ENCODE peak calls at places on chromosomes 11 and 22, in ten cellular contexts. U, S, Y, Q, W, V, Z, E, M and A are unnamed samples. For H3K9me3, the result is how much of the 10 kb centered on the place peaks cover.

GRCh38 chr11:108228236-108228635 is 5.4 kb downstream of the ATM start:
- DNase-seq in Q (no peak), E (no peak), S (no peak), Y (no peak), V (no peak), U (no peak), Z (no peak), W (no peak), M (no peak), A (no peak)

GRCh38 chr22:37082251-37082650 is 27.3 kb downstream of the TMPRSS6 start:
- DNase-seq in U (no peak), W (no peak), V (no peak), E (no peak), M (no peak), Y (no peak), Q (no peak), S (no peak), Z (no peak), A (no peak)

GRCh38 chr11:107249054-107249453 is 208.6 kb downstream of the CWF19L2 start:
- DNase-seq in Q (no peak), E (no peak), V (no peak), Y (no peak), Z (no peak), S (no peak), W (no peak), M (no peak), U (no peak), A (no peak)

GRCh38 chr22:36339171-36340065 is 48.3 kb downstream of the MYH9 start:
- DNase-seq in Y (no peak), M (no peak), U (no peak), W (no peak), V (no peak), S (peak), Q (no peak), Z (no peak), E (no peak), A (no peak)

GRCh38 chr22:20324139-20324516 is 4.3 kb upstream of the DGCR6L start:
- DNase-seq in M (no peak), Y (no peak), E (no peak), V (peak), S (no peak), W (no peak), U (no peak), Q (no peak), Z (no peak), A (no peak)

GRCh38 chr22:23240639-23241389 is 60.5 kb downstream of the BCR start:
- DNase-seq in V (no peak), Z (no peak), S (peak), Y (peak), M (no peak), W (peak), Q (no peak), E (no peak), U (no peak), A (no peak)

GRCh38 chr22:32080904-32081303 is 37.8 kb downstream of the SLC5A1 start:
- DNase-seq in W (peak), Q (no peak), Z (peak), Y (peak), M (peak), E (no peak), U (no peak), S (peak), V (no peak), A (no peak)

GRCh38 chr11:77125191-77125590 is 2.9 kb upstream of the MYO7A start:
- DNase-seq in V (no peak), E (no peak), Y (no peak), M (no peak), S (no peak), W (no peak), Z (no peak), U (no peak), Q (peak), A (no peak)

GRCh38 chr11:12139144-12139881 is 28.9 kb downstream of the MICAL2 start:
- DNase-seq in Q (no peak), E (peak), Y (no peak), V (no peak), U (no peak), Z (no peak), W (no peak), M (no peak), S (no peak), A (peak)

GRCh38 chr11:72343159-72343756 is 91.1 kb downstream of the CLPB start:
- DNase-seq in Q (no peak), Y (no peak), V (no peak), M (no peak), S (no peak), Z (no peak), U (no peak), W (no peak), E (no peak), A (no peak)

DNA sequence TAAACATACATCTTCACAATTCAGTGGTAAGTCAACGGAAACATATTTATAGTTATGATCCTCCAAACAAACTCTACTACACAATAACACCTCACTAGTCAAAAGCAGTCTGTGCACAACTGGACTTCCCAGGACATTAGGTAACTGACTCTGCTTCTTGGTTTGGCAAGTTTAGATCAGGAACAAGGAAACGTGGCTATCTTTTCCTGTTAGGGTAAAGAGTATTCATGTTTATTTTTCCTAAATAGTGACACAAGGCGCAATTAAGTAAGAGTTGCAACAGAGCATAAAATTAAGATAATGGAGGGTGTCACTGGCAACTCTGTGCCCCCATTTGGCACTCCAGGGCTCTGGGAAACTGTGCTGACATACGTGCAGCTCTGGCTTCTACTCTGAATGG is 70.2 kb upstream of the TP53AIP1 start:
- DNase-seq in U (no peak), S (no peak), Y (no peak), W (no peak), M (no peak), Q (no peak), Z (no peak), E (no peak), V (no peak), A (no peak)
- H3K9me3 ChIP-seq in U (under half), S (under half), Y (under half), W (under half), M (under half), Q (under half), Z (under half), E (under half), V (under half), A (under half)

GRCh38 chr11:910589-911030 is at the start of gene CHID1:
- DNase-seq in Z (peak), M (peak), E (peak), S (peak), W (peak), V (peak), U (peak), Q (peak), Y (peak), A (peak)

GRCh38 chr11:911031-911889 is 650 bp upstream of the CHID1 start:
- DNase-seq in M (peak), S (peak), W (peak), U (peak), Z (peak), V (peak), Y (no peak), E (peak), Q (peak), A (peak)

GRCh38 chr11:912266-912665 is 1.7 kb upstream of the CHID1 start:
- DNase-seq in W (no peak), M (no peak), U (no peak), Q (no peak), V (no peak), Z (no peak), Y (no peak), E (no peak), S (no peak), A (no peak)

GRCh38 chr11:913043-913442 is 2.4 kb upstream of the CHID1 start:
- DNase-seq in E (no peak), S (no peak), V (no peak), M (no peak), W (no peak), Y (no peak), Q (no peak), Z (no peak), U (no peak), A (no peak)

DNA sequence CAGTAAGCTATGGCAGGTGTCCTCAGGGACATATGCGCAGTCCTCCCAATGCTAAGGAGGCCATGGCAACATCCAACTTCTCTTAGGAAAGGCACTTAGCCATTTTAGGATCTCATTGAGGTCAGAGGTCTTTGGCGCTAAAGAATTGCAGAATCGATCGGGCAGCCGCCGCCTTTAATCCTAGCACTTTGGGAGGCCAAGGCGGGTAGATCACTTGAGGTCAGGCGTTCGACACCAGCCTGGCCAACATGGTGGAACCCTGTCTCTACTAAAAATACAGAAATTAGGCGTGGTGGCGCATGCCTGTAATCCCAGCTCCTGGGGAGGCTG is 1.2 kb upstream of the CHID1 start:
- DNase-seq in M (no peak), Y (no peak), V (no peak), U (no peak), E (no peak), Q (no peak), W (no peak), S (no peak), Z (no peak), A (no peak)
- H3K4me3 ChIP-seq in M (peak), Y (no peak), V (no peak), U (peak), E (peak), Q (peak), W (peak), S (no peak), Z (no peak), A (peak)

GRCh38 chr22:43923631-43924548 is at the start of gene PNPLA3:
- DNase-seq in M (peak), Y (peak), Z (peak), V (peak), U (peak), Q (peak), E (peak), W (peak), S (peak), A (peak)

GRCh38 chr22:43919106-43919965 is 4.3 kb upstream of the PNPLA3 start:
- DNase-seq in W (no peak), Z (no peak), M (no peak), Q (peak), V (no peak), S (no peak), Y (peak), U (no peak), E (no peak), A (no peak)

GRCh38 chr22:43923191-43923590 is 414 bp upstream of the PNPLA3 start:
- DNase-seq in W (no peak), E (no peak), M (peak), S (peak), V (no peak), Y (no peak), Q (no peak), Z (no peak), U (no peak), A (no peak)

GRCh38 chr22:43921361-43921760 is 2.2 kb upstream of the PNPLA3 start:
- DNase-seq in E (no peak), V (no peak), W (no peak), U (no peak), Z (no peak), S (no peak), Q (no peak), M (peak), Y (no peak), A (no peak)

DNA sequence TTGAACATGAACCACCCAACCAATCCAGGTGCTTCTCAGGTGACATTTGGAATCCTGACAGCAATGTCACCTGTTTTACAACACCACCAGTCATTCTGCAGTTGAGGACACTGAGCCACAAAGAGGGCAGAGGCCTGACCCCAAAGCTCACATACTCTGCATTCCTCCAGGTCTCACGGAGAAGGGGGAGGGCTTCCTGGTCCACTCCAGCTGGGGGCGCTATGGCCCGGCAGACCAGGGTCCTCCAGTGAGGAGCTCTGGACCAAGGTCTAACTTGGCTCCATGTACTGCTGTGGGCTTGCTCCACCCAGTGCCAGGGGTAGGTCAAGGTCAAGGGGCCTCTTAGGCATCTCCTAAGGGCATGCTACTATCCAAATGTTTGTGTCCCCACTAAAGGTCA is 1.5 kb upstream of the PNPLA3 start:
- DNase-seq in W (no peak), E (no peak), Y (no peak), U (no peak), S (no peak), V (no peak), M (peak), Z (no peak), Q (no peak), A (no peak)
- TF ChIP-seq CTCF in W (no peak), E (no peak), Y (peak), U (no peak), S (no peak), V (no peak), M (peak), Z (peak), Q (no peak), A (no peak)

DNA sequence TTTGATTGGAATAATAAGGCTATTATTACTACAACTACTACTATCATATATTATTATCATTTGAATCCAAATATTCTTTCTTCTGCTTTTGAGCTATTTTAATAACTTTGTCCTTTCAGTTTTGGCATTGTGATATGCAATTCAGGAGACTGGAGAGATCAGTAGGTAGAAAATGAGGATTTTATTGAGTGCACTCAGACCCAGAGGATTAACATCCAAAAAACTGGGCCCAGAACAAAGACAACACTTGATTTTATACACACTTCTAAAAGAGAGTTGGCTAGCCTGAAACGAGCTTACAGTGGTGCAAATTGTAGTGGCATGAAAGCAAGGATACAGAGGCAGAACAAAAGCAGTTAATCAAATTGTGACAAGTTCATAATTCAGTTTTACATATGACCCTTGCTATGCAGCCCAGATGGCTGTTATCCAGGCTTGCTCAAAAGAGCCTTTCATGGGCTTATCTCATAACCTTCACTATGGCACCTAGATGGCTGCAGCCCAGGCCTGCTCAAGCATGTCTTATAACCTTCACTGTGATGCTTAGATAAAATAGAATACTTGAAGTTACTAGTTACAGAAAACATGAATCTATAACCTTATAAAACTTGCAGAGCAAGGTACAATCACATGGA is 796.3 kb upstream of the RAG2 start:
- DNase-seq in W (peak), M (no peak), S (no peak), E (no peak), U (no peak), Q (no peak), Y (no peak), Z (no peak), V (no peak), A (no peak)
- H3K9me3 ChIP-seq in W (under half), M (under half), S (under half), E (under half), U (under half), Q (under half), Y (under half), Z (under half), V (under half), A (under half)

DNA sequence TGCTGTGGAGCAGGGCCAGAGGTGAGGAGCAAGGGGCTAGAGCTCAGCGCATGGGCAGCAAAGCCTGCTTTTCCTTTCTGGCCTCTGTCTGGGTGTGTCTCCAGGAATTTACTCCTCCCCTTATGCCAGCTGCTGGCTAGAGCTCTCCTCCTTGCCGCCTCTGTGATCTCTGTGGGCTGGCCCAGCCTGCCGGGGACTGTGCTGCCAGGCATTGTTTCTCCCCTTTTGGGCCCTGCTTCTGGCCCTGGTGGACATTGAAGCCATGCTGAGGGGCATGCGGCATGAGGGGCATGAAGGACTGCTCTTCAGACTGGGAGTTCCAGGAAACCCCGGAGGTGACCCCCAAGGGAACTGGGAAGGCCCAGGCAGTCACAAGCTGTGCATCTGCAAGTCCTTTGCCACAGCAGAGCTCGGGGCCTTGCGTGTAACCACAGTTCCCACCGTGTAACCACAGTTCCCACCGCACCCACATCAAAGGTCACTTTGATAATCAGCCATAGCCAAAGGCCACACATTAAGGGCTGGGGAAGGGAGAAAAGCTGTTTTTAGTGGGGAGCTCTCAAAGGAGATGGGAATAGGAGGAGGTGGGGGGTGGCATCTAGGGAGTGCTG is 62.1 kb downstream of the PPFIBP2 start:
- DNase-seq in Q (no peak), Y (peak), M (peak), V (no peak), E (no peak), U (peak), Z (no peak), W (peak), S (no peak), A (no peak)
- H3K4me3 ChIP-seq in Q (no peak), Y (no peak), M (no peak), V (peak), E (no peak), U (no peak), Z (no peak), W (no peak), S (no peak), A (no peak)

DNA sequence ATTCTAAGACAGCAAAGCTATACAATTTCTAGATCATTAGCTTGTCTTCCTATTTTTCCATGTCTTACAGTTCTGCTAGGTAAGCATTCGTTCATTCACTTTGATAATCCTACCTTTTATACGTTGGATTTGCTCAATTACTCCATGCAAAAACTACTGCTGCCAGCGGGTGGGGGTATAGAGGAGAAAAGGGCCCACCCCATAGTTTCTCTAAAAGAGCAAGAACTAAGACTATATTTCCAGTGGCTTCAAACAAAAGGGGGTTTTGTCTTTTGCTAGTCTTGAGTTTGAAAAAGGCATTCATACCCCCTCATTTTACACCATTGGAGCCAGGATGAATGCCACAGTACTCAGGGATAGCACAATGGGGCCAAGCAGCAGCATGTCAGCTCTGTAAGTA is 155.7 kb downstream of the WT1 start:
- DNase-seq in S (no peak), Z (no peak), W (no peak), M (no peak), Q (no peak), V (no peak), Y (no peak), U (no peak), E (no peak), A (no peak)
- TF ChIP-seq CTCF in S (no peak), Z (peak), W (no peak), M (no peak), Q (no peak), V (no peak), Y (no peak), U (no peak), E (no peak), A (no peak)

DNA sequence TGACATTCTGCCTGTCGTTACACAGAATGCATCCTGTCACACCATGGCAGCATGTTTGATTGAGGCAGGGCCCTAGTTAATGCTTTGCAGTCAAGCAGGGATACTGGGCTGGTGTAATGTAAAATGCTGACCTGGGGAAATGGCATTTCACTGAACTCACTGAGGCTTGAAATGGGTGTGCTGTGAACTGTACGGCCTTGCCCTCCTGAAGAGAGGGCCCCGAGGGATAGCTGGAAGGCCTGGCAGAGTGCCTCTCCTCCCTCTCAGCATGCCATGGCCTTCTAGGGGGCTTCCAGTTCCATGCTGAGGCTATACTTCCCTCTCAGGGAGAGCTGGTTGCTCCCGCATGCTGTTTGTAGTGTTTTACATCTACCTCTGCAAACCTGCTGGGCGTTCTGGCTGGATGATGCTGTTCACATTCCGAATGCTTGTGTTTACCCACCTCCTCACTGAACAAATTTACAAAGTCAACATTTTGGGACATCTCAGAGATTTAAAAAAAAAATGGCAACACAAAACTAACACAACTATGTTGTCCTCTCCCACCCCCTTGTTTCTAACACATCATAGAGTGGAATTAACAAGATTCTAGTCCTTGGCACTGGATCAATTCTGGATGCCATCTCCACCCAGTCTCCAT is 416.7 kb upstream of the CADM1 start:
- DNase-seq in E (no peak), Z (no peak), Y (no peak), U (no peak), V (no peak), M (no peak), W (no peak), S (no peak), Q (no peak), A (no peak)
- H3K9me3 ChIP-seq in E (under half), Z (under half), Y (under half), U (under half), V (under half), M (under half), W (under half), S (under half), Q (under half), A (under half)

GRCh38 chr11:15074206-15075161 is 1.1 kb downstream of the CALCB start:
- DNase-seq in S (peak), W (peak), V (peak), E (peak), M (peak), Z (peak), Q (peak), Y (peak), U (peak), A (peak)
- H3K4me3 ChIP-seq in S (no peak), W (peak), V (no peak), E (peak), M (no peak), Z (peak), Q (peak), Y (peak), U (peak), A (peak)

GRCh38 chr11:90392692-90393091 is 169.8 kb upstream of the CHORDC1 start:
- DNase-seq in Q (no peak), M (no peak), W (no peak), S (no peak), V (no peak), Y (no peak), U (no peak), Z (no peak), E (no peak), A (no peak)
- TF ChIP-seq CTCF in Q (no peak), M (peak), W (no peak), S (no peak), V (no peak), Y (peak), U (no peak), Z (no peak), E (no peak), A (no peak)

GRCh38 chr11:126426820-126427749 is 71.6 kb downstream of the ST3GAL4 start:
- DNase-seq in Z (no peak), M (no peak), U (no peak), E (no peak), Q (no peak), W (no peak), Y (no peak), V (no peak), S (no peak), A (no peak)
- H3K9me3 ChIP-seq in Z (under half), M (under half), U (under half), E (under half), Q (under half), W (under half), Y (under half), V (under half), S (under half), A (under half)